ENCODE peak calls at places on chromosomes 3 and 15, in four cellular contexts. H is neural crest cell; X is natural killer cell treated with Interleukin-12 subunit alpha and Interleukin-12 subunit beta and Interleukin-15 and Interleukin-18, amount 100 ng/mL, for 72 hours; U is iPS DF 19.7. R is an unnamed sample.

GRCh38 chr3:125602752-125603649 is 7.7 kb upstream of the OSBPL11 start:
- DNase-seq in H (peak; percentile 20), X (no peak), U (no peak), R (no peak)

GRCh38 chr3:48018841-48019240 is 2.6 kb upstream of the MAP4 start:
- DNase-seq in H (no peak), X (no peak), U (no peak), R (no peak)

GRCh38 chr3:188901671-188902331 is 270.0 kb upstream of the TPRG1 start:
- DNase-seq in H (no peak), X (no peak), U (no peak), R (no peak)

GRCh38 chr15:100227781-100228180 is 114.0 kb downstream of the ADAMTS17 start:
- DNase-seq in H (no peak), X (no peak), U (no peak), R (no peak)

GRCh38 chr15:31324739-31325431 is 1.8 kb upstream of the KLF13 start:
- DNase-seq in H (no peak), X (no peak), U (no peak), R (no peak)

GRCh38 chr15:92391640-92392039 is 2.0 kb upstream of the ST8SIA2 start:
- DNase-seq in H (peak; percentile 6), X (no peak), U (no peak), R (no peak)

GRCh38 chr3:67290424-67290823 is 292.3 kb downstream of the KBTBD8 start:
- DNase-seq in H (no peak), X (no peak), U (no peak), R (no peak)

GRCh38 chr15:47820780-47821319 is 103.5 kb downstream of the SEMA6D start:
- DNase-seq in H (no peak), X (no peak), U (no peak), R (no peak)

GRCh38 chr3:129025108-129025507 is 24.0 kb downstream of the EFCC1 start:
- DNase-seq in H (no peak), X (no peak), U (no peak), R (no peak)

GRCh38 chr15:39083213-39083612 is 497.7 kb upstream of the THBS1 start:
- DNase-seq in H (no peak), X (peak; percentile 72), U (no peak), R (no peak)

GRCh38 chr15:43748376-43748775 is 2.1 kb downstream of the PDIA3 start:
- DNase-seq in H (no peak), X (no peak), U (no peak), R (no peak)

GRCh38 chr3:135456182-135456790 is 509.2 kb upstream of the PPP2R3A start:
- DNase-seq in H (peak; percentile 31), X (no peak), U (peak; percentile 56), R (no peak)

GRCh38 chr15:25790003-25790660 is 73.0 kb downstream of the ATP10A start:
- DNase-seq in H (no peak), X (no peak), U (no peak), R (peak; percentile 57)

GRCh38 chr15:39852237-39852636 is 67.8 kb downstream of the GPR176 start:
- DNase-seq in H (no peak), X (no peak), U (no peak), R (no peak)

GRCh38 chr3:37025562-37026335 is 32.4 kb downstream of the MLH1 start:
- DNase-seq in H (no peak), X (no peak), U (no peak), R (no peak)

GRCh38 chr15:99407716-99408115 is 156.4 kb downstream of the LRRC28 start:
- DNase-seq in H (no peak), X (no peak), U (no peak), R (no peak)

GRCh38 chr3:190306513-190307163 is 15.6 kb downstream of the CLDN1 start:
- DNase-seq in H (no peak), X (no peak), U (no peak), R (no peak)

GRCh38 chr15:65942436-65942835 is 73.1 kb downstream of the RAB11A start:
- DNase-seq in H (no peak), X (no peak), U (no peak), R (no peak)

GRCh38 chr15:67331676-67332075 is 77.1 kb downstream of the IQCH start:
- DNase-seq in H (no peak), X (no peak), U (no peak), R (no peak)

GRCh38 chr3:112582242-112582874 is 20.5 kb downstream of the SLC35A5 start:
- DNase-seq in H (peak; percentile 29), X (no peak), U (no peak), R (no peak)

GRCh38 chr3:11391930-11392688 is 119.9 kb downstream of the ATG7 start:
- DNase-seq in H (no peak), X (no peak), U (no peak), R (no peak)

GRCh38 chr3:11587766-11588165 is 55.9 kb downstream of the VGLL4 start:
- DNase-seq in H (no peak), X (no peak), U (no peak), R (no peak)

GRCh38 chr3:181103605-181104004 is 114.1 kb upstream of the DNAJC19 start:
- DNase-seq in H (peak; percentile 16), X (no peak), U (peak; percentile 68), R (no peak)

GRCh38 chr3:108062051-108062450 is 28.8 kb downstream of the CD47 start:
- DNase-seq in H (no peak), X (no peak), U (no peak), R (peak; percentile 48)

GRCh38 chr3:8730641-8731040 is 3.0 kb upstream of the CAV3 start:
- DNase-seq in H (no peak), X (no peak), U (no peak), R (no peak)

GRCh38 chr3:63228677-63229076 is 49.4 kb upstream of the SYNPR start:
- DNase-seq in H (peak; percentile 13), X (no peak), U (peak; percentile 25), R (no peak)

GRCh38 chr3:114886945-114887344 is 260.1 kb downstream of the ZBTB20 start:
- DNase-seq in H (no peak), X (no peak), U (no peak), R (no peak)

R was measured in CD14-positive monocyte.